ENCODE peak calls at places on chromosomes 6 and 20, in seven cellular contexts. D is psoas muscle, B is PC-3, L is natural killer cell, G is spleen, Y is HFF-Myc, M is lower leg skin. H is an unnamed sample.

GRCh38 chr6:26020983-26021349 is 58.4 kb downstream of the TRIM38 start:
- DNase-seq in D (peak; percentile 78), B (peak; percentile 69), L (no peak), G (peak; percentile 88), Y (no peak), M (peak; percentile 92), H (peak; percentile 58)

GRCh38 chr20:56202493-56203077 is 45.9 kb upstream of the MC3R start:
- DNase-seq in D (no peak), B (peak; percentile 64), L (no peak), G (no peak), Y (no peak), M (no peak), H (no peak)

GRCh38 chr6:167827588-167828324 is 1.0 kb downstream of the AFDN start:
- DNase-seq in D (peak; percentile 67), B (peak; percentile 33), L (no peak), G (peak; percentile 86), Y (no peak), M (peak; percentile 88), H (no peak)

GRCh38 chr6:129577691-129578090 is 132.3 kb downstream of the ARHGAP18 start:
- DNase-seq in D (no peak), B (no peak), L (no peak), G (no peak), Y (no peak), M (no peak), H (no peak)

GRCh38 chr20:33043731-33044181 is 9.9 kb upstream of the BPIFB3 start:
- DNase-seq in D (no peak), B (no peak), L (no peak), G (no peak), Y (no peak), M (no peak), H (no peak)

GRCh38 chr6:63553208-63553607 is 19.1 kb upstream of the LOC128125822 start:
- DNase-seq in D (no peak), B (no peak), L (no peak), G (no peak), Y (no peak), M (no peak), H (no peak)

GRCh38 chr6:38387994-38388393 is 251.7 kb downstream of the BTBD9 start:
- DNase-seq in D (no peak), B (no peak), L (no peak), G (no peak), Y (peak; percentile 92), M (no peak), H (peak; percentile 51)

GRCh38 chr20:59808729-59809381 is 124.6 kb downstream of the SYCP2 start:
- DNase-seq in D (no peak), B (no peak), L (no peak), G (peak; percentile 49), Y (no peak), M (peak; percentile 77), H (no peak)

GRCh38 chr6:143271024-143271423 is 179.5 kb downstream of the ADAT2 start:
- DNase-seq in D (no peak), B (peak; percentile 78), L (no peak), G (no peak), Y (peak; percentile 46), M (no peak), H (peak; percentile 84)

GRCh38 chr20:39072132-39072531 is 110.0 kb downstream of the DHX35 start:
- DNase-seq in D (no peak), B (no peak), L (no peak), G (no peak), Y (no peak), M (no peak), H (no peak)

GRCh38 chr20:50067018-50067417 is 45.9 kb downstream of the UBE2V1 start:
- DNase-seq in D (no peak), B (no peak), L (no peak), G (no peak), Y (no peak), M (no peak), H (no peak)

GRCh38 chr20:916125-916799 is at the start of gene ANGPT4:
- DNase-seq in D (no peak), B (no peak), L (no peak), G (no peak), Y (no peak), M (peak; percentile 68), H (no peak)

DNA sequence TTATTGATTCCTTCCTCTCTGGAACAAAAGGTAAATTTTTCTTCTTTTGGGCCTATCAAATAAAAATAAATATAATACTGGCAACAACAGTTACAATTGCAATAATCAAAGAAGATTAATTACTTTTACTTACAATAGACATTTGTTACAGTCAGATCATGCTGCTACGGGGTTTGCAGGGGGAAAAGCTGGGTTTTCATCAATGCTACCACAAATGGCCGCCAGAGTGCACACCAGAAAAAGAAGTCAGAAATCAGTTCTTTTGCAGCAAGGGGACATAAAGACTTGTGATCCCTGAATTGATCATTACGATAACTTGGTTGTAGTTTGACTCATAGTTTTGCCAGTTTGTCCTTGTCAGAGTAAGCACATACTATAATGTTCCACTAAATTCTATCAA is 714.5 kb upstream of the EYS start:
- DNase-seq in D (no peak), B (peak; percentile 29), L (no peak), G (no peak), Y (no peak), M (no peak), H (no peak)
- TF ChIP-seq CTCF in D (no peak), B (peak; percentile 62), L (no peak), G (no peak), Y (no peak), M (no peak), H (peak; percentile 28)

GRCh38 chr20:43910564-43910963 is 4.1 kb upstream of the TOX2 start:
- DNase-seq in D (no peak), B (no peak), L (no peak), G (no peak), Y (no peak), M (no peak), H (no peak)

GRCh38 chr20:43909720-43910119 is 4.9 kb upstream of the TOX2 start:
- DNase-seq in D (no peak), B (no peak), L (no peak), G (no peak), Y (no peak), M (no peak), H (no peak)

GRCh38 chr20:43909211-43909610 is 5.4 kb upstream of the TOX2 start:
- DNase-seq in D (no peak), B (no peak), L (no peak), G (no peak), Y (no peak), M (no peak), H (no peak)

GRCh38 chr20:43913291-43914025 is 1.2 kb upstream of the TOX2 start:
- DNase-seq in D (no peak), B (no peak), L (no peak), G (no peak), Y (no peak), M (peak; percentile 32), H (no peak)

GRCh38 chr20:43911066-43911465 is 3.6 kb upstream of the TOX2 start:
- DNase-seq in D (no peak), B (peak; percentile 62), L (no peak), G (no peak), Y (peak; percentile 26), M (peak; percentile 56), H (peak; percentile 74)
- TF ChIP-seq CTCF in D (no peak), B (peak; percentile 53), L (no peak), G (no peak), Y (no peak), M (no peak), H (peak; percentile 15)

GRCh38 chr6:43950731-43951062 is 176.6 kb downstream of the MRPL14 start:
- DNase-seq in D (no peak), B (no peak), L (no peak), G (no peak), Y (no peak), M (no peak), H (no peak)

GRCh38 chr6:43948527-43949450 is 178.5 kb downstream of the MRPL14 start:
- DNase-seq in D (no peak), B (no peak), L (no peak), G (no peak), Y (no peak), M (no peak), H (peak; percentile 84)

GRCh38 chr6:43950206-43950605 is 177.0 kb downstream of the MRPL14 start:
- DNase-seq in D (no peak), B (no peak), L (no peak), G (peak; percentile 51), Y (no peak), M (peak; percentile 67), H (no peak)

GRCh38 chr6:43951063-43951755 is 176.0 kb downstream of the MRPL14 start:
- DNase-seq in D (peak; percentile 76), B (peak; percentile 29), L (no peak), G (peak; percentile 24), Y (no peak), M (peak; percentile 84), H (no peak)

DNA sequence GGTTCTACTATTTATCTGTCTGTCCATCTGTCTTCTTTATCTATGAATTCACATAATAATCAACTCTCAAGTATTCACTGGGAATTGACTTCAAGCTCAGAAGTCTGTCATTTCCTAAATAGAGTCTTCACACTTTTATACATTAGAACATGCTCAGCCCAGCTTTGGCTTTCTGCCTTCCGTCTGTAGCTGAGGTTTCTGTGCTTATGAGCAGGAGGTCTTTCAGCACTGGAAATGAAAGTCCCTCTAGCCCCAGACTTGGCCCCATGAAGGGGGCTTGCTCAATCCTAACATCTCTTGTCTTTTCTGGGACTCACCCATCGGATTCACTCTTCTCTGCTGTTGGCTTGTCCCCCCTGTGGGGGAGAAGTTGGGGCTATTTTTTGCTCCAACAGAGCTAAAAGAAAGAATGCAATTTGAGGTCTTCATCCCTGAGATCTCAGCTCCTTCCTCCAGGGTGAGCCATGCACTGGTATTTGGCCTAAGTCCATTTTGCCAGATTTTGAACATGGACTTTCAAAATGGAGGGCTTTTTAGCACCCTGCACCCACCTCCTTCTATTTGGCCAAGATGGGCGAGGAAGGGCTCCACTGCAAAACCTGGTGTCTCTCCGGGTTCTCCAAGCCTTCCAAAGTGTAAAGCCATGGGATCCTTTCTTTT is 177.7 kb downstream of the MRPL14 start:
- DNase-seq in D (no peak), B (no peak), L (no peak), G (no peak), Y (no peak), M (no peak), H (peak; percentile 23)
- TF ChIP-seq CTCF in D (no peak), B (no peak), L (no peak), G (no peak), Y (no peak), M (no peak), H (no peak)

GRCh38 chr6:30490031-30490876 is 945 bp downstream of the HLA-E start:
- DNase-seq in D (peak; percentile 79), B (peak; percentile 57), L (peak; percentile 71), G (peak; percentile 95), Y (no peak), M (peak; percentile 95), H (peak; percentile 16)

GRCh38 chr6:30494275-30494990 is 5.1 kb downstream of the HLA-E start:
- DNase-seq in D (no peak), B (no peak), L (no peak), G (no peak), Y (no peak), M (peak; percentile 57), H (no peak)

GRCh38 chr6:30491963-30492616 is 2.8 kb downstream of the HLA-E start:
- DNase-seq in D (no peak), B (no peak), L (no peak), G (no peak), Y (no peak), M (peak; percentile 65), H (no peak)

GRCh38 chr6:30495993-30496392 is 6.7 kb downstream of the HLA-E start:
- DNase-seq in D (no peak), B (no peak), L (no peak), G (no peak), Y (no peak), M (peak; percentile 56), H (no peak)

GRCh38 chr6:30493643-30494250 is 4.4 kb downstream of the HLA-E start:
- DNase-seq in D (no peak), B (no peak), L (no peak), G (peak; percentile 83), Y (no peak), M (peak; percentile 79), H (no peak)
- TF ChIP-seq CTCF in D (no peak), B (peak; percentile 36), L (peak; percentile 53), G (peak; percentile 42), Y (peak; percentile 15), M (no peak), H (no peak)

GRCh38 chr6:55594442-55594841 is 15.4 kb upstream of the HMGCLL1 start:
- DNase-seq in D (no peak), B (no peak), L (no peak), G (no peak), Y (no peak), M (no peak), H (no peak)
- TF ChIP-seq CTCF in D (no peak), B (no peak), L (no peak), G (no peak), Y (no peak), M (no peak), H (no peak)

H was measured in astrocyte.